ENCODE peak calls at places on chromosomes 2 and 18, in four cellular contexts. J, V, W and F are unnamed samples. For H3K4me1, the result is how much of the 10 kb centered on the place peaks cover.

GRCh38 chr2:239443666-239444567 is 43.1 kb upstream of the HDAC4 start:
- DNase-seq in J (no peak), V (no peak), W (no peak), F (no peak)

GRCh38 chr2:150228936-150229335 is 258.5 kb downstream of the RND3 start:
- DNase-seq in J (no peak), V (no peak), W (no peak), F (no peak)

GRCh38 chr2:141329949-141330348 is 800.9 kb downstream of the LRP1B start:
- DNase-seq in J (no peak), W (no peak), V (no peak), F (no peak)

GRCh38 chr18:11767329-11767728 is 78.3 kb downstream of the GNAL start:
- DNase-seq in W (no peak), V (no peak), J (no peak), F (no peak)

GRCh38 chr2:237540823-237541222 is 25.6 kb upstream of the PRLH start:
- DNase-seq in J (no peak), W (no peak), V (peak), F (no peak)

GRCh38 chr2:37771600-37772088 is 100.2 kb upstream of the CDC42EP3 start:
- DNase-seq in W (no peak), V (no peak), J (no peak), F (no peak)

GRCh38 chr2:61015971-61016370 is 1.5 kb upstream of the PEX13 start:
- DNase-seq in V (no peak), W (no peak), J (no peak), F (no peak)

GRCh38 chr2:177604291-177605065 is 211.9 kb downstream of the AGPS start:
- DNase-seq in W (no peak), V (peak), J (peak), F (no peak)

GRCh38 chr2:14288016-14288415 is 344.5 kb upstream of the LRATD1 start:
- DNase-seq in J (no peak), W (no peak), V (no peak), F (no peak)

GRCh38 chr2:235055891-235056516 is 104.2 kb downstream of the SH3BP4 start:
- DNase-seq in J (peak), W (no peak), V (peak), F (no peak)

GRCh38 chr18:58162127-58162526 is 118.1 kb downstream of the NEDD4L start:
- DNase-seq in V (no peak), J (no peak), W (no peak), F (no peak)

GRCh38 chr18:5066380-5066977 is 130.6 kb downstream of the AKAIN1 start:
- DNase-seq in W (no peak), J (peak), V (no peak), F (no peak)

GRCh38 chr18:41526046-41526445 is 429.0 kb upstream of the PIK3C3 start:
- DNase-seq in W (no peak), J (no peak), V (no peak), F (no peak)

GRCh38 chr18:35661483-35662146 is 80.1 kb downstream of the GALNT1 start:
- DNase-seq in V (no peak), W (no peak), J (no peak), F (no peak)

GRCh38 chr2:184067502-184067901 is 530.8 kb upstream of the ZNF804A start:
- DNase-seq in W (no peak), V (no peak), J (peak), F (no peak)

DNA sequence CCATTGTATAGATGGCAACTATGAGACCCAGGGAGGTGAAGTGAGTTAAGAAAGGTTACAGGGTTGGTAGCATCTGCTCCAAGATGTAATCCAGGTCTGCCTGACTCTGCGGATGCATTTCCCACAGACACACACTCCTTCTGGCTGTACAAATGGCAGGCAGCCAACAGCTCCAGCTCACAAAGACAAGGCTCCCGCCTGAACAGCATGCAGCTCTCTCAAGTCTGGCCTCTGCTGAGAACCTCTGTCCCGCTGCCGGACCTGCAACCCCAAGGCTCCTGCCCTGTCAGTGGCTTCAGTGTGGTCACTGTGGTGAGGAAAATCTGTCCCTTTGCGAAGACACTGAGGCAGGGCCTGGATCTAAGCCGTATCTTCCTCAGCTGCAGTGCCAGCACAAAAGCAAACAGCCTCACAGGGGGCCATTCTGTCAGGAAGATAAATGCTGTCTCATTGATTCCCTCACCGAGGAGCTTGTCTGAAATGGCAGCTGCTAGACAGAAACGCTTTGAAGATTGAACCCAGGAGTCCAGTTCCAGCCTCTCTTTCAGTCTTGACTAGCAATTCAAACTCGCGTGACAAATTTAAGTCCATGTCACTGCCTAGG is 469.3 kb upstream of the MEX3C start:
- DNase-seq in W (no peak), J (peak), V (peak), F (no peak)
- H3K4me3 ChIP-seq in W (no peak), J (no peak), V (no peak), F (no peak)

GRCh38 chr2:73103018-73103542 is 9.7 kb downstream of the RAB11FIP5 start:
- DNase-seq in V (no peak), W (no peak), J (no peak), F (no peak)

GRCh38 chr2:73107211-73107926 is 5.4 kb downstream of the RAB11FIP5 start:
- DNase-seq in V (no peak), J (no peak), W (no peak), F (no peak)

GRCh38 chr2:73104933-73105332 is 7.8 kb downstream of the RAB11FIP5 start:
- DNase-seq in V (no peak), J (no peak), W (no peak), F (no peak)

GRCh38 chr2:73106791-73107190 is 6.0 kb downstream of the RAB11FIP5 start:
- DNase-seq in V (no peak), W (no peak), J (no peak), F (no peak)

DNA sequence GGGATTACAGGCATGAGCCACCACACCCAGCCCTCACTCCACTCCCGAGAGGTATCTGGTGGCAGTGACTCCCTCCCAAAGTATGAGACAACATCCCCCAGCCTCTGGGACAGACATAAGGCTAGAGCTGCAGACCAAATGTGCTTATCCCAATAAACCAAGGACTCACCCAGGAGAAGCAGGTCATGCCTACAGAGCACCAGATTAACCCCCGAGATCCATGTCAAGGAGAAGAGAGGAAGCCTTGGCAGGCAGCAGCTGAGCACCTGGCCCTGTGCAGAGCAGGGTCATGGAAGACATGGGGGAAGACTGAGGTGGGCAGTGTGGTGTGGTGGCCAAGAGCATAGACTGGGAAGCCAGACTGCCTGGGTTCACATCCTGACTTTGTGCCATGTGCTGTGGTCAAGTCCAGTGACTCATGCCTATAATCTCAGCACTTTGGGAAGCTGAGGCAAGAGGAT is 7.2 kb downstream of the RAB11FIP5 start:
- DNase-seq in W (no peak), J (no peak), V (no peak), F (no peak)
- H3K4me1 ChIP-seq in W (under half), J (under half), V (under half), F (under half)

DNA sequence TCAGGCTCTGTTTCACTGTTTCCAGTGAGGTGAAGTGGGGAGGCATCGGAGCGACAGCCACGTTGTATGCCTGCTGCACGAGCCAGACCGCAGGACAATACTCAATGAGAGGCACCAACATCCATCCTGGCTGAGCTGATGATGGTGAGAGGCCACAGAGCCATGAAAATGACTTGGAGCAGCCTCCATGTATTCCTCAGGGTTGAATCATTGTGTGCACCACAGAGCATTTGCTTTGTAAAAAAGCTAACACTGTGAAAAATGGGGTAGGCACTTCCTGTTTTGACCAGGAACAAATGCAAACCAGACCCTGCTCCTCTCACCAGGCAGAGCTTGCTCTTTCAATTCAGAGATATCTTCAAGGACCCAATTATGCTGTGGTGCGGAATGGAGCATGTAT is 87.2 kb downstream of the LPIN1 start:
- DNase-seq in J (no peak), V (no peak), W (no peak), F (no peak)
- H3K4me3 ChIP-seq in J (no peak), V (no peak), W (no peak), F (no peak)

GRCh38 chr2:134283701-134284100 is 29.8 kb downstream of the MGAT5 start:
- DNase-seq in J (no peak), W (no peak), V (no peak), F (no peak)
- H3K4me1 ChIP-seq in J (under half), W (under half), V (under half), F (half or more)

GRCh38 chr2:174634130-174635014 is 36.8 kb upstream of the WIPF1 start:
- DNase-seq in V (no peak), J (no peak), W (no peak), F (no peak)
- H3K4me3 ChIP-seq in V (peak), J (no peak), W (peak), F (peak)

DNA sequence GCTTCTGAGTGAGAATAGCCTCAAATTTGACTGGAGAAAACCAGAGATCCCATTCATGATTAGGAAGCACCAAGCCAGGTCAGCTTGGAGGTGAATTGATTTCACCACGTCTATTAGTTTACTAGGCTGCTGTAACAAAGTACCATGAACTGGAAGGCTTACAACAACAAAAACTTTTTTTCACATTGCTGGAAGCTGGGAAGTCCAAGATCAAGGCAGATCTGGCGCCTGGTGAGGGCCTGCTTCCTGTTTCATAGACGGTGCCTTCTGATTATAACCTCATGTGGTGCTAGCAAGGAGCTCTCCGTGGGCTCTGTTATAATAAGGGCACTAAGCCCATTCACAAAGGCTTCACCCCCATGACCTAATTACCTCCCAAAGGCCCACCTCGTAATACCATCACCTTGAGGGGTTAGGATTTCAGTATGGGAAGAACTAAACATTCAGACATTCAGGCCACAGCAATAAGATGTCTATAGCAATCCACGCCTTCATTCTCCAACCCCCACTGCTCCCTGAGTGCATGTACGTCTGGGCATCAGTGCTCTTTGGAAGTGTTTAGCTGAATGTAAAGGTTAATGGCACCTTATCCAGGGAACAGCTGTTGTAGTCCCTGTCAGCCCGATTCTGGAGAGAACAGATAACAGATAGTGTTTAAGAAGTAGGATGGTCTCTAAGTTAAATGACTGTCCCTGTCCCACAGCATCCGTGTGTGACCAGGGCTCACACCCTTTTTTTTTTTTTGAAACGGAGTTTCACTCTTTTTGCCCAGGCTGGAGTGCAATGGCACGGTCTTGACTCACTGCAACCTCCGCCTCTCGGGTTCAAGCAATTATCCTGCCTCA is 89.2 kb downstream of the SOCS6 start:
- DNase-seq in V (no peak), J (no peak), W (no peak), F (no peak)
- H3K4me1 ChIP-seq in V (under half), J (under half), W (under half), F (under half)

DNA sequence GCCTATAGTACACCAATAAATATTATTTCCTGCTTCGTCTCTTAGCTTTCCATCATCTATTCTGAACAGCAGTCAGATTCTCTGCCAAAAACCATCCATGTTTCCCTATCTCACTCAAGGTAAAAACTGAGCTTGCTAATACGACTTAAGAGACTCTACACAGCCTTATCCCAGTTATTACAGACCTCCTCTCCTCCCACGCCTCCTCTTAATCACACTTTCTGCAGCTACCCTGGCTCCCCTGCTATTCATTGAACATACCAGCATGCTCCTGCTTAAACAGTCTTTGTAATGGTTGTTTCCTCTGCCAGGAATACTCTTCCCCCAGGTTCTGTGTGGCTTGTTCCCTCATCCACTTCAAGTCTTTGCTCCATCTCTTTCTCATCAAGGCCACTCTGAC is 81.5 kb downstream of the PDE1A start:
- DNase-seq in V (no peak), W (no peak), J (peak), F (no peak)
- H3K4me3 ChIP-seq in V (no peak), W (no peak), J (no peak), F (no peak)

GRCh38 chr2:36555789-36556188 is 42.2 kb downstream of the FEZ2 start:
- DNase-seq in W (no peak), V (no peak), J (no peak), F (no peak)
- H3K4me1 ChIP-seq in W (under half), V (under half), J (under half), F (under half)

DNA sequence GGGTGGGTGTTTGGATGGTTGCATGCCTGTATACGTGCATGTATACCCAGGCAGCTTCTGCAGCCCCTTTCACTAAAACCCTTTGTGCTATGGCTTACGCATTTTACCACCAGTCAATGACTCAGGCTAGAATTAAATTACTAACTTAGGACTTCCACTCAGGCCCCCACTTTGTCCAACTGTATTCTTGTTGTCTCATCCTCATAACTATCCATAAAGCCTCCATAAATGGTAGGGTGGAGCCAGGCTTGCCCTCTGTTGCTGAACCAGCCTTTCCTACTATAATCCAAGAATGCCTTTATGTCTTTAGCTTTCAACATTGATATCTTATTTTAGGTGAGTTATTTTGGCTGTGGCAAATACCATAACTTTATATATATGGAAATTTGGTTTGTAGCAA is 119.9 kb downstream of the MYO1B start:
- DNase-seq in V (no peak), W (no peak), J (no peak), F (no peak)
- H3K4me3 ChIP-seq in V (no peak), W (no peak), J (no peak), F (no peak)

DNA sequence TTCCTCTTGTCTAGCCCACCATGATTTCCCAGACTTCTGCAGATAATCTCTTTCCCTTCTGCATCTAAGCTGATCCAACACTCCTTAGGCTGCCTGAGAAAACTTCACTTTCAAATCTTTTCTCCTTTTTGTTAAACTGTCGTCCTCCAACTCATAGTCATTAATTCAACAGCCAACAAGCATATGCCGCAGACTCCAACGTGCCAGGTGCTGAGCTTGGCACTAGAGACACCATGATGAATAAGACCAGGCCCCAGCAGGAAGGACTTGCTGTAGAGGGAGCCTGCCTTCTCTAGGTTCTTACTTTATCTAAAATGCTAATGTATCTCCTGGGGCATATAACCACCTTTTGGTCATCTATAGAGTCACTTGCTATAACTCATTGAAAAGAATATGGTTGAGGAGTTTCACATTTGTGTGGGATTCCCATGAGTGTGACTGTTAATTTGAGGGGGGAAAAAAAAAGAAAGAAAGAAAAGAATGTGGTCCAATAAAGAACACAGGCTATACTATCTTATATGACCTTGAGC is 51.0 kb downstream of the ANKRD44 start:
- DNase-seq in V (no peak), W (no peak), J (no peak), F (no peak)
- H3K4me1 ChIP-seq in V (under half), W (under half), J (under half), F (half or more)